ENCODE peak calls at places on chromosomes 4 and X, in nine cellular contexts. V is NAMALWA; L is effector CD4-positive, alpha-beta T cell; T is posterior cingulate gyrus; R is kidney; S is left ventricle myocardium superior; X is lower lobe of right lung; G is stimulated activated CD4-positive, alpha-beta T cell treated with anti-CD3 and anti-CD28 coated beads, Interleukin-4, amount 100 ng/mL, for 24 hours; E is PC-3. A is an unnamed sample.

GRCh38 chr4:8269535-8270417 is at the start of gene HTRA3:
- DNase-seq in L (no peak), E (peak; percentile 33), V (no peak), S (peak; percentile 88), G (no peak), T (no peak), R (peak; percentile 74), X (no peak), A (peak; percentile 71)

GRCh38 chr4:153365003-153365402 is 20.5 kb downstream of the MND1 start:
- DNase-seq in V (peak; percentile 45), X (peak; percentile 61), E (no peak), T (no peak), L (no peak), S (no peak), R (no peak), G (no peak), A (no peak)

GRCh38 chr4:159060161-159060560 is 42.7 kb upstream of the RAPGEF2 start:
- DNase-seq in E (no peak), T (peak; percentile 84), G (no peak), L (no peak), S (peak; percentile 55), X (no peak), R (no peak), V (no peak), A (peak; percentile 21)

GRCh38 chr4:156638925-156639605 is 332.5 kb downstream of the PDGFC start:
- DNase-seq in L (no peak), R (no peak), X (peak; percentile 34), S (no peak), G (no peak), V (no peak), E (peak; percentile 33), T (no peak), A (no peak)

GRCh38 chr4:147578611-147579010 is 38.6 kb upstream of the TMEM184C start:
- DNase-seq in E (no peak), G (no peak), R (no peak), V (no peak), X (no peak), L (no peak), T (no peak), S (no peak), A (no peak)

GRCh38 chrX:16215660-16216059 is 48.4 kb downstream of the MAGEB17 start:
- DNase-seq in E (no peak), X (no peak), V (no peak), S (no peak), R (no peak), T (no peak), G (no peak), L (no peak), A (no peak)

GRCh38 chrX:153599192-153600031 is 473 bp upstream of the CCNQ start:
- DNase-seq in X (peak; percentile 93), R (peak; percentile 96), E (peak; percentile 91), V (peak; percentile 90), S (peak; percentile 94), G (peak; percentile 85), T (peak; percentile 97), L (peak; percentile 75), A (peak; percentile 91)

GRCh38 chr4:169098969-169099685 is 89.1 kb upstream of the CBR4 start:
- DNase-seq in G (no peak), T (no peak), R (no peak), S (no peak), V (no peak), X (no peak), L (no peak), E (no peak), A (no peak)

GRCh38 chr4:169311643-169312365 is 41.0 kb upstream of the SH3RF1 start:
- DNase-seq in E (peak; percentile 53), L (no peak), R (no peak), T (no peak), V (peak; percentile 60), G (no peak), S (no peak), X (no peak), A (no peak)

GRCh38 chrX:43005561-43005960 is 227.6 kb upstream of the PPP1R2C start:
- DNase-seq in G (no peak), X (no peak), L (no peak), E (no peak), R (no peak), V (no peak), S (no peak), T (no peak), A (no peak)

GRCh38 chr4:80926446-80926845 is 104.1 kb upstream of the BMP3 start:
- DNase-seq in R (no peak), G (no peak), T (no peak), L (no peak), S (no peak), V (no peak), X (no peak), E (peak; percentile 45), A (no peak)

GRCh38 chr4:106021737-106022410 is 126.6 kb downstream of the NPNT start:
- DNase-seq in V (no peak), X (no peak), S (no peak), R (no peak), G (no peak), T (no peak), L (no peak), E (no peak), A (no peak)

GRCh38 chrX:21932277-21932996 is 8.1 kb upstream of the SMS start:
- DNase-seq in L (no peak), T (no peak), V (no peak), E (peak; percentile 84), G (no peak), R (no peak), X (no peak), S (no peak), A (no peak)

GRCh38 chr4:114921790-114922581 is 191.4 kb downstream of the NDST4 start:
- DNase-seq in E (no peak), S (no peak), L (no peak), T (peak; percentile 54), X (peak; percentile 31), V (no peak), R (peak; percentile 39), G (no peak), A (no peak)

GRCh38 chr4:95417531-95417930 is 131.2 kb downstream of the UNC5C start:
- DNase-seq in R (no peak), X (no peak), E (peak; percentile 51), T (no peak), G (no peak), V (no peak), L (no peak), S (no peak), A (no peak)

GRCh38 chr4:180669637-180670036 is 1573.6 kb upstream of the TENM3 start:
- DNase-seq in X (no peak), S (no peak), L (no peak), E (peak; percentile 45), G (no peak), T (no peak), R (no peak), V (no peak), A (no peak)

GRCh38 chrX:155028192-155028591 is 1.5 kb downstream of the FUNDC2 start:
- DNase-seq in V (peak; percentile 54), G (no peak), L (no peak), S (no peak), R (no peak), E (peak; percentile 29), T (no peak), X (no peak), A (no peak)

GRCh38 chrX:126165721-126166401 is at the start of gene DCAF12L2:
- DNase-seq in R (peak; percentile 66), X (peak; percentile 14), V (no peak), L (no peak), E (no peak), T (peak; percentile 88), S (peak; percentile 27), G (no peak), A (peak; percentile 21)

GRCh38 chr4:74640111-74640903 is 154.0 kb downstream of the BTC start:
- DNase-seq in G (no peak), T (no peak), S (no peak), X (no peak), V (no peak), R (no peak), L (no peak), E (peak; percentile 46), A (no peak)

GRCh38 chr4:1793496-1793840 is 375 bp downstream of the FGFR3 start:
- DNase-seq in T (no peak), R (no peak), X (no peak), L (peak; percentile 17), S (peak; percentile 66), V (no peak), E (peak; percentile 12), G (peak; percentile 29), A (peak; percentile 73)

GRCh38 chr4:162341533-162341932 is 177.7 kb upstream of the FSTL5 start:
- DNase-seq in R (no peak), S (no peak), V (no peak), E (peak; percentile 4), X (no peak), L (no peak), G (no peak), T (no peak), A (no peak)

GRCh38 chrX:9343971-9344370 is 120.9 kb upstream of the TBL1X start:
- DNase-seq in V (no peak), T (no peak), E (no peak), L (no peak), X (no peak), S (no peak), R (no peak), G (no peak), A (no peak)

GRCh38 chr4:153107246-153107645 is 97.0 kb upstream of the TRIM2 start:
- DNase-seq in T (no peak), R (no peak), S (no peak), L (no peak), E (no peak), V (no peak), X (no peak), G (no peak), A (no peak)

GRCh38 chr4:2793578-2793919 is 664 bp downstream of the SH3BP2 start:
- DNase-seq in X (peak; percentile 79), L (no peak), G (peak; percentile 66), V (no peak), S (peak; percentile 66), T (peak; percentile 70), R (peak; percentile 79), E (peak; percentile 58), A (peak; percentile 74)

GRCh38 chrX:47093860-47094259 is 15.6 kb downstream of the RGN start:
- DNase-seq in R (no peak), E (no peak), X (no peak), G (no peak), L (no peak), V (no peak), T (no peak), S (no peak), A (no peak)

GRCh38 chr4:2087170-2087569 is 28.0 kb downstream of the NAT8L start:
- DNase-seq in X (no peak), V (no peak), T (no peak), S (no peak), L (no peak), E (peak; percentile 3), R (no peak), G (no peak), A (no peak)

GRCh38 chr4:81631958-81632439 is 160.3 kb upstream of the RASGEF1B start:
- DNase-seq in R (no peak), V (peak; percentile 65), E (peak; percentile 88), L (no peak), S (no peak), T (no peak), G (no peak), X (peak; percentile 49), A (no peak)

GRCh38 chrX:129695535-129695934 is 40.8 kb upstream of the APLN start:
- DNase-seq in V (no peak), X (no peak), G (no peak), T (peak; percentile 2), E (no peak), S (no peak), R (no peak), L (no peak), A (no peak)

GRCh38 chr4:83723609-83724008 is 187.7 kb downstream of the GPAT3 start:
- DNase-seq in L (no peak), G (no peak), R (no peak), V (no peak), E (no peak), S (no peak), T (no peak), X (no peak), A (no peak)

GRCh38 chrX:7390446-7390845 is 242.5 kb upstream of the PUDP start:
- DNase-seq in V (no peak), R (no peak), X (no peak), S (no peak), G (no peak), T (no peak), L (no peak), E (no peak), A (no peak)

GRCh38 chr4:28772066-28772465 is 1911.4 kb downstream of the STIM2 start:
- DNase-seq in E (peak; percentile 38), G (no peak), V (no peak), S (no peak), R (no peak), L (no peak), X (no peak), T (no peak), A (no peak)

A was measured in left cardiac atrium.